ENCODE peak calls at places on chromosomes 3 and 15, in five cellular contexts. H is K562; N is astrocyte; U is CD4-positive, alpha-beta T cell; Z is cardiac muscle cell. G is an unnamed sample.

GRCh38 chr3:123370819-123371218 is 78.1 kb downstream of the ADCY5 start:
- DNase-seq in H (no peak), N (no peak), U (no peak), Z (no peak), G (no peak)

GRCh38 chr3:72487946-72488735 is 360.1 kb downstream of the SHQ1 start:
- DNase-seq in H (no peak), N (peak), U (no peak), Z (peak), G (no peak)

GRCh38 chr3:172040078-172040975 is 949 bp downstream of the FNDC3B start:
- DNase-seq in H (peak), N (peak), U (peak), Z (peak), G (peak)

GRCh38 chr15:44734839-44735481 is 1.4 kb upstream of the TRIM69 start:
- DNase-seq in H (no peak), N (no peak), U (no peak), Z (no peak), G (no peak)

GRCh38 chr15:74857671-74858365 is 14.9 kb upstream of the ULK3 start:
- DNase-seq in H (no peak), N (no peak), U (no peak), Z (no peak), G (no peak)

GRCh38 chr3:36944641-36945270 is at the start of gene TRANK1:
- DNase-seq in H (no peak), N (no peak), U (peak), Z (peak), G (no peak)

GRCh38 chr15:74964794-74965193 is 8.2 kb upstream of the RPP25 start:
- DNase-seq in H (no peak), N (no peak), U (no peak), Z (peak), G (no peak)

GRCh38 chr3:166283856-166284255 is 446.6 kb upstream of the BCHE start:
- DNase-seq in H (no peak), N (peak), U (no peak), Z (peak), G (no peak)

GRCh38 chr3:155293518-155293917 is at the start of gene STRIT1:
- DNase-seq in H (no peak), N (no peak), U (no peak), Z (no peak), G (no peak)

GRCh38 chr15:57600197-57600596 is 8.5 kb downstream of the MYZAP start:
- DNase-seq in H (no peak), N (no peak), U (no peak), Z (no peak), G (no peak)

GRCh38 chr3:57062119-57062631 is 1.7 kb downstream of the SPATA12 start:
- DNase-seq in H (no peak), N (no peak), U (no peak), Z (no peak), G (no peak)
- H3K27ac ChIP-seq in H (no peak), N (no peak), U (no peak), Z (peak), G (no peak)

DNA sequence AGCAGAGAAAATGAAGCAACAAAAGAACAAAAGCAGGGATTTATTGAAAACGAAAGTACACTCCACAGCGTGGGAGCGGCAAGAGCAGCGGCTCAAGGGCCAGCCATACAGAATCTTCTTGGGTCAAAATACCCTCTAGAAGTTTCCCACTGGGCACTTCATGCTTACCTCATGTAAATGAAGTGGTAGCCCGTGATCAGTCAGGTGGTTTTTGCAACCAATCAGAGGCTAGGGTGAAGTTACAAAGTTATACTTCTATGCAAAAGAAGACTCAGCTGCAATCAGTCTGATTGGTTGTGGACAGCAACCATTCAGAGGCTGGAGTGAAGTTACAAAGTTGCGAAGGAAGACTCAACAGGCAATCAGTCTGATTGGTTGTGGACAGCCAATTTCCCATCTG is 37.8 kb upstream of the TRH start:
- DNase-seq in H (peak), N (peak), U (no peak), Z (peak), G (no peak)
- H3K27ac ChIP-seq in H (no peak), N (peak), U (no peak), Z (no peak), G (peak)

DNA sequence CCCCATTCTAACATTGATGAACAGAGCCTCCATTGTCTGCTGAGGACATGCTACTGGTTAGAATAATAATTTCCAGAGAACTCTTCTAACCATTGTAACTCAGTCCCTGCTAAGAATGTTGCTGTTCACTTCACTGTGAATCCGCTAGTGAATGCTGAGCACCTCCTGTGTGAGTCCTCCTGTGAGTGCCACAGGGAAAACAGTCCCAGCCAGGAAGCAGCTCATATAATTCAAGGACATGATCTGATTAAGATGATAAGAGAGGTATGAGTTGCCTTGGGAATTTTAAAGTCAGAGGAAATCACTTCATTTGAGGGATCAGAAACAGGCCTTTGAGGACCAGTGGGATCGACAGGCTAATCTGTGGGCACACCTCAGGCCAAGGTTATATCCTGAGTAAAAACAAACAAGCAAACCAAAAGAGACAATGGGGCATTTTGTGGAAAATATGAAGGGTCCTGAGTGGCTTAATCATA is 33.9 kb upstream of the GPR160 start:
- DNase-seq in H (no peak), N (no peak), U (no peak), Z (no peak), G (no peak)
- H3K27ac ChIP-seq in H (no peak), N (no peak), U (no peak), Z (no peak), G (no peak)

GRCh38 chr3:195583831-195584542 is at the start of gene APOD:
- DNase-seq in H (peak), N (peak), U (no peak), Z (peak), G (peak)

GRCh38 chr3:195587824-195588223 is 4.1 kb upstream of the APOD start:
- DNase-seq in H (no peak), N (no peak), U (no peak), Z (no peak), G (no peak)

GRCh38 chr3:195591220-195591619 is 7.5 kb upstream of the APOD start:
- DNase-seq in H (no peak), N (no peak), U (no peak), Z (no peak), G (no peak)

GRCh38 chr3:195584543-195584870 is 767 bp upstream of the APOD start:
- DNase-seq in H (peak), N (no peak), U (no peak), Z (no peak), G (no peak)

GRCh38 chr3:195587406-195587805 is 3.7 kb upstream of the APOD start:
- DNase-seq in H (no peak), N (no peak), U (no peak), Z (no peak), G (no peak)
- H3K27ac ChIP-seq in H (no peak), N (no peak), U (no peak), Z (no peak), G (no peak)

GRCh38 chr3:46845860-46846623 is 17.2 kb downstream of the MYL3 start:
- DNase-seq in H (peak), N (peak), U (peak), Z (peak), G (peak)
- H3K27ac ChIP-seq in H (no peak), N (peak), U (no peak), Z (peak), G (peak)

GRCh38 chr3:129487183-129487867 is 41.1 kb upstream of the RHO start:
- DNase-seq in H (no peak), N (no peak), U (no peak), Z (no peak), G (no peak)
- H3K27ac ChIP-seq in H (no peak), N (no peak), U (no peak), Z (peak), G (peak)

GRCh38 chr3:105746226-105746996 is 122.4 kb downstream of the CBLB start:
- DNase-seq in H (no peak), N (peak), U (no peak), Z (no peak), G (no peak)
- H3K27ac ChIP-seq in H (no peak), N (no peak), U (no peak), Z (no peak), G (no peak)

DNA sequence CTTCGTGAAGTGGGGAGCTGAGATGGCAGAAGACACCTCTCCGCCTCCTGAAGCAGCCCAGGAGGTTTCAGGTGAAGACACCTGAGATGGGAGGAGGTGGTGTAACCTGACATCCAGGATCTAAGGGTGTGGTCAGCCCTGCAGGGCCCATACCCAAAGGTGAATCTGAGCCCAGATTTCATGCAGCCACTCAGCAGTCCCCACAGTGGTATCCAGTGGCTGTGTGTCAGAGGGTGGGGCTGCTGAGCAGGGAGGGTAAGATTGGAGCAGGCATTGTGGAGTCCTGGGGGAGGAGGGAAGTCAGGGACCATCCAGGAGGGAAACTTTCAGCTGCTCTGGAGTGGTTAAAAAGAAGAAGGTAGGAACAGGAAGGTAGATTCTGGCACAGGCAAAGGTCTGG is 46.0 kb upstream of the SMAD6 start:
- DNase-seq in H (no peak), N (no peak), U (no peak), Z (no peak), G (no peak)
- H3K27ac ChIP-seq in H (peak), N (no peak), U (no peak), Z (peak), G (no peak)